ENCODE peak calls at places on chromosomes 4 and X, in four cellular contexts. One of them, this sample, is unnamed.

GRCh38 chr4:142812091-142812490 is 34.0 kb downstream of the INPP4B start:
- ATAC-seq in central memory CD8-positive, alpha-beta T cell: no peak
- ATAC-seq in upper lobe of left lung: no peak
- ATAC-seq in left lung: no peak
- ATAC-seq in this sample: no peak

GRCh38 chr4:148447672-148448071 is 5.5 kb upstream of the NR3C2 start:
- ATAC-seq in left lung: no peak
- ATAC-seq in upper lobe of left lung: no peak
- ATAC-seq in central memory CD8-positive, alpha-beta T cell: no peak
- ATAC-seq in this sample: no peak

GRCh38 chrX:140764401-140764919 is 54.9 kb downstream of the LINC00632 start:
- ATAC-seq in left lung: peak
- ATAC-seq in central memory CD8-positive, alpha-beta T cell: no peak
- ATAC-seq in upper lobe of left lung: peak
- ATAC-seq in this sample: peak

GRCh38 chr4:163173713-163174112 is 7.0 kb upstream of the NAF1 start:
- ATAC-seq in left lung: peak
- ATAC-seq in upper lobe of left lung: no peak
- ATAC-seq in central memory CD8-positive, alpha-beta T cell: no peak
- ATAC-seq in this sample: no peak

GRCh38 chr4:120688791-120689190 is 233.7 kb downstream of the PRDM5 start:
- ATAC-seq in upper lobe of left lung: no peak
- ATAC-seq in left lung: no peak
- ATAC-seq in central memory CD8-positive, alpha-beta T cell: no peak
- ATAC-seq in this sample: no peak

GRCh38 chr4:87213425-87213824 is 7.0 kb downstream of the KLHL8 start:
- ATAC-seq in left lung: no peak
- ATAC-seq in central memory CD8-positive, alpha-beta T cell: no peak
- ATAC-seq in upper lobe of left lung: no peak
- ATAC-seq in this sample: peak

GRCh38 chrX:1411331-1411730 is 19.4 kb upstream of the SLC25A6 start:
- ATAC-seq in left lung: no peak
- ATAC-seq in upper lobe of left lung: no peak
- ATAC-seq in central memory CD8-positive, alpha-beta T cell: no peak
- ATAC-seq in this sample: no peak

GRCh38 chr4:81638698-81639097 is 167.0 kb upstream of the RASGEF1B start:
- ATAC-seq in upper lobe of left lung: no peak
- ATAC-seq in left lung: no peak
- ATAC-seq in central memory CD8-positive, alpha-beta T cell: no peak
- ATAC-seq in this sample: no peak

GRCh38 chr4:74167585-74167984 is 9.7 kb downstream of the MTHFD2L start:
- ATAC-seq in upper lobe of left lung: no peak
- ATAC-seq in left lung: no peak
- ATAC-seq in central memory CD8-positive, alpha-beta T cell: no peak
- ATAC-seq in this sample: no peak

GRCh38 chr4:39354178-39354503 is 12.0 kb downstream of the RFC1 start:
- ATAC-seq in central memory CD8-positive, alpha-beta T cell: no peak
- ATAC-seq in left lung: peak
- ATAC-seq in upper lobe of left lung: no peak
- ATAC-seq in this sample: peak

GRCh38 chrX:22533898-22534297 is 261.2 kb downstream of the CBLL2 start:
- ATAC-seq in upper lobe of left lung: no peak
- ATAC-seq in central memory CD8-positive, alpha-beta T cell: no peak
- ATAC-seq in left lung: no peak
- ATAC-seq in this sample: peak

GRCh38 chr4:37535872-37536271 is 150.3 kb downstream of the RELL1 start:
- ATAC-seq in central memory CD8-positive, alpha-beta T cell: no peak
- ATAC-seq in upper lobe of left lung: no peak
- ATAC-seq in left lung: no peak
- ATAC-seq in this sample: no peak

GRCh38 chr4:162408309-162408708 is 244.5 kb upstream of the FSTL5 start:
- ATAC-seq in central memory CD8-positive, alpha-beta T cell: no peak
- ATAC-seq in upper lobe of left lung: peak
- ATAC-seq in left lung: no peak
- ATAC-seq in this sample: no peak

GRCh38 chrX:148146121-148146520 is 165.0 kb downstream of the FMR1NB start:
- ATAC-seq in central memory CD8-positive, alpha-beta T cell: no peak
- ATAC-seq in upper lobe of left lung: no peak
- ATAC-seq in left lung: no peak
- ATAC-seq in this sample: no peak

GRCh38 chr4:16000708-16001483 is 37.9 kb upstream of the FGFBP2 start:
- ATAC-seq in central memory CD8-positive, alpha-beta T cell: no peak
- ATAC-seq in upper lobe of left lung: peak
- ATAC-seq in left lung: no peak
- ATAC-seq in this sample: peak

GRCh38 chr4:635851-636627 is 10.7 kb downstream of the PDE6B start:
- ATAC-seq in central memory CD8-positive, alpha-beta T cell: no peak
- ATAC-seq in upper lobe of left lung: no peak
- ATAC-seq in left lung: no peak
- ATAC-seq in this sample: no peak

GRCh38 chr4:124459922-124460301 is 252.6 kb downstream of the ANKRD50 start:
- ATAC-seq in left lung: no peak
- ATAC-seq in central memory CD8-positive, alpha-beta T cell: no peak
- ATAC-seq in upper lobe of left lung: no peak
- ATAC-seq in this sample: no peak

GRCh38 chr4:38914859-38915258 is 47.3 kb downstream of the FAM114A1 start:
- ATAC-seq in left lung: no peak
- ATAC-seq in central memory CD8-positive, alpha-beta T cell: no peak
- ATAC-seq in upper lobe of left lung: no peak
- ATAC-seq in this sample: no peak

GRCh38 chr4:106301393-106302084 is 14.5 kb downstream of the TBCK start:
- ATAC-seq in upper lobe of left lung: no peak
- ATAC-seq in left lung: no peak
- ATAC-seq in central memory CD8-positive, alpha-beta T cell: no peak
- ATAC-seq in this sample: no peak

GRCh38 chrX:10021461-10022272 is 54.5 kb downstream of the CLDN34 start:
- ATAC-seq in central memory CD8-positive, alpha-beta T cell: no peak
- ATAC-seq in left lung: peak
- ATAC-seq in upper lobe of left lung: peak
- ATAC-seq in this sample: no peak

GRCh38 chrX:57155171-57155570 is 18.0 kb upstream of the SPIN2A start:
- ATAC-seq in left lung: no peak
- ATAC-seq in central memory CD8-positive, alpha-beta T cell: no peak
- ATAC-seq in upper lobe of left lung: no peak
- ATAC-seq in this sample: no peak

GRCh38 chr4:89657931-89658700 is 178.8 kb downstream of the SNCA start:
- ATAC-seq in central memory CD8-positive, alpha-beta T cell: no peak
- ATAC-seq in left lung: no peak
- ATAC-seq in upper lobe of left lung: no peak
- ATAC-seq in this sample: peak

GRCh38 chrX:150849486-150849885 is 49.0 kb downstream of the CD99L2 start:
- ATAC-seq in left lung: no peak
- ATAC-seq in upper lobe of left lung: no peak
- ATAC-seq in central memory CD8-positive, alpha-beta T cell: no peak
- ATAC-seq in this sample: no peak

GRCh38 chr4:168164915-168165548 is 72.7 kb downstream of the ANXA10 start:
- ATAC-seq in central memory CD8-positive, alpha-beta T cell: no peak
- ATAC-seq in upper lobe of left lung: no peak
- ATAC-seq in left lung: peak
- ATAC-seq in this sample: no peak

GRCh38 chr4:151091047-151091446 is 8.4 kb upstream of the RPS3A start:
- ATAC-seq in central memory CD8-positive, alpha-beta T cell: no peak
- ATAC-seq in left lung: no peak
- ATAC-seq in upper lobe of left lung: no peak
- ATAC-seq in this sample: no peak

GRCh38 chr4:26175905-26176304 is 144.9 kb upstream of the RBPJ start:
- ATAC-seq in central memory CD8-positive, alpha-beta T cell: no peak
- ATAC-seq in left lung: no peak
- ATAC-seq in upper lobe of left lung: no peak
- ATAC-seq in this sample: no peak

GRCh38 chr4:73066928-73067327 is 2.6 kb downstream of the COX18 start:
- ATAC-seq in upper lobe of left lung: no peak
- ATAC-seq in left lung: no peak
- ATAC-seq in central memory CD8-positive, alpha-beta T cell: no peak
- ATAC-seq in this sample: no peak

GRCh38 chrX:70398899-70399298 is 24.2 kb upstream of the GDPD2 start:
- ATAC-seq in upper lobe of left lung: no peak
- ATAC-seq in left lung: peak
- ATAC-seq in central memory CD8-positive, alpha-beta T cell: peak
- ATAC-seq in this sample: no peak

GRCh38 chr4:77636902-77637301 is 31.3 kb downstream of the CXCL13 start:
- ATAC-seq in central memory CD8-positive, alpha-beta T cell: no peak
- ATAC-seq in left lung: peak
- ATAC-seq in upper lobe of left lung: no peak
- ATAC-seq in this sample: peak

GRCh38 chrX:43677993-43678392 is 21.9 kb downstream of the MAOA start:
- ATAC-seq in central memory CD8-positive, alpha-beta T cell: no peak
- ATAC-seq in left lung: peak
- ATAC-seq in upper lobe of left lung: no peak
- ATAC-seq in this sample: no peak

GRCh38 chrX:7252013-7252610 is 104.2 kb upstream of the PUDP start:
- ATAC-seq in central memory CD8-positive, alpha-beta T cell: no peak
- ATAC-seq in left lung: peak
- ATAC-seq in upper lobe of left lung: peak
- ATAC-seq in this sample: no peak

GRCh38 chrX:24292358-24292757 is 21.5 kb downstream of the SUPT20HL2 start:
- ATAC-seq in central memory CD8-positive, alpha-beta T cell: no peak
- ATAC-seq in upper lobe of left lung: no peak
- ATAC-seq in left lung: no peak
- ATAC-seq in this sample: no peak

This sample was measured in SK-N-SH treated with all-trans-retinoic acid at 6 μM for 48 hours.